ENCODE peak calls at places on chromosome 18, in seven cellular contexts. E, L, Z, C, X, F and N are unnamed samples.

GRCh38 chr18:50790956-50791355 is 28.9 kb downstream of the MRO start:
- DNase-seq in E (no peak), L (no peak), Z (no peak), C (no peak), X (peak; percentile 36), F (no peak), N (no peak)

GRCh38 chr18:6331872-6332271 is 82.8 kb downstream of the L3MBTL4 start:
- DNase-seq in E (no peak), L (no peak), Z (no peak), C (no peak), X (no peak), F (no peak), N (no peak)

GRCh38 chr18:3511980-3512379 is 62.0 kb downstream of the TGIF1 start:
- DNase-seq in E (no peak), L (no peak), Z (no peak), C (peak; percentile 80), X (peak; percentile 91), F (no peak), N (no peak)

GRCh38 chr18:32847719-32848118 is 74.9 kb upstream of the KLHL14 start:
- DNase-seq in E (no peak), L (no peak), Z (no peak), C (no peak), X (no peak), F (no peak), N (no peak)

GRCh38 chr18:5556317-5556974 is 12.6 kb upstream of the EPB41L3 start:
- DNase-seq in E (no peak), L (no peak), Z (no peak), C (peak; percentile 70), X (no peak), F (no peak), N (no peak)

GRCh38 chr18:42458226-42458625 is 503.2 kb downstream of the PIK3C3 start:
- DNase-seq in E (no peak), L (no peak), Z (no peak), C (no peak), X (no peak), F (no peak), N (no peak)

GRCh38 chr18:10164241-10165160 is 250.7 kb downstream of the VAPA start:
- DNase-seq in E (no peak), L (no peak), Z (no peak), C (peak; percentile 32), X (no peak), F (no peak), N (no peak)

GRCh38 chr18:9441061-9441460 is 34.3 kb upstream of the RALBP1 start:
- DNase-seq in E (no peak), L (no peak), Z (no peak), C (no peak), X (no peak), F (no peak), N (no peak)

GRCh38 chr18:286515-287310 is 18.9 kb upstream of the THOC1 start:
- DNase-seq in E (no peak), L (no peak), Z (no peak), C (peak; percentile 61), X (no peak), F (no peak), N (no peak)

GRCh38 chr18:65990944-65991708 is 240.3 kb downstream of the CDH7 start:
- DNase-seq in E (no peak), L (no peak), Z (no peak), C (no peak), X (no peak), F (no peak), N (no peak)

GRCh38 chr18:70072678-70073077 is 125.0 kb upstream of the CD226 start:
- DNase-seq in E (no peak), L (no peak), Z (no peak), C (peak; percentile 68), X (peak; percentile 4), F (no peak), N (no peak)

GRCh38 chr18:48393776-48394175 is 15.4 kb downstream of the ZBTB7C start:
- DNase-seq in E (no peak), L (no peak), Z (no peak), C (no peak), X (no peak), F (no peak), N (no peak)

GRCh38 chr18:49846263-49846662 is 32.9 kb upstream of the ACAA2 start:
- DNase-seq in E (no peak), L (no peak), Z (no peak), C (peak; percentile 60), X (no peak), F (no peak), N (no peak)

GRCh38 chr18:74724186-74724585 is 126.5 kb downstream of the ZNF407 start:
- DNase-seq in E (no peak), L (no peak), Z (no peak), C (peak; percentile 67), X (no peak), F (no peak), N (no peak)

GRCh38 chr18:12336887-12337286 is 28.8 kb downstream of the TUBB6 start:
- DNase-seq in E (no peak), L (no peak), Z (no peak), C (no peak), X (peak; percentile 68), F (no peak), N (no peak)

GRCh38 chr18:9475643-9476580 is 599 bp downstream of the RALBP1 start:
- DNase-seq in E (peak; percentile 50), L (peak; percentile 51), Z (peak; percentile 22), C (peak; percentile 46), X (peak; percentile 37), F (peak; percentile 84), N (no peak)

GRCh38 chr18:22470511-22471181 is 52.9 kb upstream of the CTAGE1 start:
- DNase-seq in E (no peak), L (no peak), Z (no peak), C (peak; percentile 62), X (no peak), F (no peak), N (no peak)

GRCh38 chr18:74652392-74652988 is 54.8 kb downstream of the ZNF407 start:
- DNase-seq in E (no peak), L (no peak), Z (no peak), C (peak; percentile 67), X (peak; percentile 19), F (peak; percentile 43), N (no peak)

GRCh38 chr18:64409511-64409910 is 260.6 kb upstream of the LINC00305 start:
- DNase-seq in E (no peak), L (no peak), Z (no peak), C (peak; percentile 1), X (no peak), F (peak; percentile 28), N (no peak)

GRCh38 chr18:9135081-9135911 is 1.3 kb upstream of the ANKRD12 start:
- DNase-seq in E (no peak), L (no peak), Z (no peak), C (no peak), X (no peak), F (no peak), N (no peak)

GRCh38 chr18:65620076-65620696 is 130.6 kb upstream of the CDH7 start:
- DNase-seq in E (no peak), L (no peak), Z (no peak), C (no peak), X (no peak), F (no peak), N (no peak)

GRCh38 chr18:79982736-79983135 is 5.6 kb downstream of the TXNL4A start:
- DNase-seq in E (no peak), L (no peak), Z (no peak), C (peak; percentile 47), X (no peak), F (no peak), N (no peak)